ENCODE peak calls at places on chromosomes 4 and X, in four cellular contexts. R is AG04450, E is body of pancreas, G is lower lobe of right lung. U is an unnamed sample.

GRCh38 chrX:73262991-73263390 is 48.3 kb upstream of the NAP1L2 start:
- DNase-seq in R (no peak), E (no peak), G (no peak), U (peak; percentile 2)

GRCh38 chrX:37781808-37782207 is 1.9 kb downstream of the CYBB start:
- DNase-seq in R (no peak), E (no peak), G (no peak), U (no peak)

GRCh38 chr4:110854021-110854678 is 231.3 kb upstream of the PITX2 start:
- DNase-seq in R (peak; percentile 39), E (no peak), G (no peak), U (peak; percentile 78)

GRCh38 chrX:3362956-3363355 is 16.5 kb upstream of the MXRA5 start:
- DNase-seq in R (no peak), E (no peak), G (no peak), U (no peak)

GRCh38 chrX:87265518-87265917 is 252.1 kb upstream of the KLHL4 start:
- DNase-seq in R (no peak), E (no peak), G (no peak), U (no peak)

GRCh38 chr4:77695769-77696168 is 90.1 kb downstream of the CXCL13 start:
- DNase-seq in R (peak; percentile 88), E (no peak), G (no peak), U (peak; percentile 88)

GRCh38 chrX:71106427-71106826 is at the start of gene CXorf65:
- DNase-seq in R (no peak), E (no peak), G (no peak), U (no peak)

GRCh38 chr4:10196191-10196590 is 79.6 kb upstream of the WDR1 start:
- DNase-seq in R (no peak), E (no peak), G (no peak), U (no peak)

GRCh38 chr4:100913685-100914084 is 395.9 kb upstream of the EMCN start:
- DNase-seq in R (no peak), E (no peak), G (no peak), U (no peak)

GRCh38 chrX:24777660-24778059 is 83.9 kb downstream of the POLA1 start:
- DNase-seq in R (no peak), E (no peak), G (no peak), U (no peak)

GRCh38 chrX:40006025-40007017 is 91.4 kb downstream of the BCOR start:
- DNase-seq in R (no peak), E (peak; percentile 59), G (peak; percentile 54), U (peak; percentile 31)

GRCh38 chr4:3786196-3786869 is 20.1 kb downstream of the ADRA2C start:
- DNase-seq in R (no peak), E (peak; percentile 79), G (no peak), U (no peak)

GRCh38 chrX:69906447-69906846 is 143.3 kb downstream of the AWAT2 start:
- DNase-seq in R (no peak), E (no peak), G (no peak), U (no peak)

GRCh38 chr4:24537025-24537424 is 47.3 kb downstream of the DHX15 start:
- DNase-seq in R (no peak), E (no peak), G (no peak), U (no peak)

GRCh38 chrX:6909396-6909795 is 238.1 kb upstream of the STS start:
- DNase-seq in R (no peak), E (no peak), G (no peak), U (no peak)

GRCh38 chrX:6898371-6898770 is 249.1 kb upstream of the STS start:
- DNase-seq in R (no peak), E (no peak), G (no peak), U (no peak)

DNA sequence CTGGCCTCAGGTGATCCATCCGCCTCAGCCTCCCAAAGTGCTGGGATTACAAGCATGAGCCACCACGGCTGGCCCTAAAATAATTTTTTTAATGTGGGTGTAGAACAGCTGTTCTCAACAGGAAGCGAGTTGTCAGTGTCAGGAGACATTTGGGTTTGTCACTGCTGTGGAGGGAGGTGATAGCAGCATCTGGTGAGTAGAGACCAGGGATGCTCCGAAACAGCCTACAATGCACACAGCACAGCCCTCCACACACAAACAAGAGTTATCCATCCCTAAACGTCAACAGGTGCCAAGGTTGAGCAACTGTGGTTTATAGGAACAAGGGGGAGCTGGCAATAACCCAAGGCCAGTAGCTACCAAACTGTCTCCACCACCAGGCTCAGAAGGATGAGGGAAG is 243.3 kb upstream of the STS start:
- DNase-seq in R (no peak), E (no peak), G (no peak), U (no peak)
- TF ChIP-seq CTCF in R (no peak), E (no peak), G (no peak), U (no peak)

GRCh38 chr4:40201898-40202297 is 5.1 kb downstream of the RHOH start:
- DNase-seq in R (no peak), E (no peak), G (no peak), U (no peak)

GRCh38 chr4:40204507-40205258 is 7.9 kb downstream of the RHOH start:
- DNase-seq in R (no peak), E (no peak), G (no peak), U (no peak)

GRCh38 chr4:40206421-40206820 is 9.6 kb downstream of the RHOH start:
- DNase-seq in R (no peak), E (no peak), G (no peak), U (no peak)

GRCh38 chr4:40202474-40202873 is 5.6 kb downstream of the RHOH start:
- DNase-seq in R (no peak), E (no peak), G (no peak), U (no peak)

DNA sequence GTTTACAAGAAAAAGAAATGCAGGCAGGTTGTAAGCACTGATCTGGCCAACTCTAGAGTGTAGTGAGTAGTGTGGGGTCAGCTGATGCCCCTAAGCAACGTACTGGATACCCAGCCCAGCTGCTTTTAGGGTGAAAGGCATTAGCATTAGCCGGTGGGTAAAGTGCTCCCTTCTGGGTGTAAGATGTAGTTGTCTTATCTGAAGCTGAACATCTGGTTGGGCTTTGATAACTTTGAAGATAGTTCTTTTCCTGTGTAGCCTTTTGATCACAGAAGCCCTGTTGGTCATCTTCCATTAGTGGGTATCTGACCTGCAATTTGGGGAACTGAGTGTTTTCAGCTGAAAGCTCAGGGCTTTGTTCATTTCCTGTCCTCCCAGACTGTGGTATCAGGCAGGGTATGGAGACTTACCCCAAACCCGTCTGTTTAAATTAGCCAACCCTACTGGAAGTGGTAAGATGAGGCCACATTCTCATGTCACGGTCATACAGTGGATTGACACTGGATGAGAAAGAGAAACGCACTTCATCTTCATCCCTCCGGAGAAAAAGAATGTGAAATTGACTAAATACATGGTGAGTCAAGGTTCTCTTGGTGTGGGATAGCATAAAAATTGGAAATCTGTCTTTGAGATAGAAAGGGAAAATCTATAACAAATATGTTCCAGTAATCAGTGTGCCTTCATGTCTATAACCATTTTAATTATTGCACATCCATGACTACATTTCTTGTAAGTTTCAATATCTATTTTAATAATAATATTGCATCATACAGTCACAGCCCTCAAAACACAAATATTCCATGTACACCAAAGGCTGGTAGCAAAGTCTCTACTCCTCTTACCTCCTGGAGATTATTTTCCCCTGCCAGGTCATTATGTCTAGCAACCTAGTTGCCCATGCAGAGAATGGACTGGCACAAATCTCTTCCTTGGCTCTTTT is 8.7 kb downstream of the RHOH start:
- DNase-seq in R (no peak), E (no peak), G (no peak), U (no peak)
- H3K4me3 ChIP-seq in R (no peak overlapping the region), E (no peak overlapping the region), G (peak overlapping the region; percentile 17), U (no peak overlapping the region)

DNA sequence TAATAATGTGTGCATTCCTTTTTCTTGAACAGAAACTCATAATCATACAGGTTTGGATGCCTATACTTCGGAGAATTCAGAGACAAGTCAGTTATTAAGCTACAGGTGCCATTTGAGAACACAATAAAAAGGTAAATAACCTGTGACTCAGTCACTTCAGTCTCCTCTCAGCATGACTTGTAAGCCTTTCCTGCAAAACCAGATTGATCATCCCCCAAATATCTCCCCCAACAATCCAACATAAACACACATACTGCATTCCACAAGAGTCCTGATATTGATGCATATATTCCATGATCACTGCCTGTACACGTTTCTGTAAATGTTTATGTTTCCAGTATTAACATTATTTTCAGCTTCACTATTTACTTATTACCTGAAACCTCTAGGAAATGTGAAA is 110.8 kb downstream of the PWWP3B start:
- DNase-seq in R (no peak), E (no peak), G (no peak), U (no peak)
- TF ChIP-seq CTCF in R (no peak), E (no peak), G (no peak), U (no peak)

DNA sequence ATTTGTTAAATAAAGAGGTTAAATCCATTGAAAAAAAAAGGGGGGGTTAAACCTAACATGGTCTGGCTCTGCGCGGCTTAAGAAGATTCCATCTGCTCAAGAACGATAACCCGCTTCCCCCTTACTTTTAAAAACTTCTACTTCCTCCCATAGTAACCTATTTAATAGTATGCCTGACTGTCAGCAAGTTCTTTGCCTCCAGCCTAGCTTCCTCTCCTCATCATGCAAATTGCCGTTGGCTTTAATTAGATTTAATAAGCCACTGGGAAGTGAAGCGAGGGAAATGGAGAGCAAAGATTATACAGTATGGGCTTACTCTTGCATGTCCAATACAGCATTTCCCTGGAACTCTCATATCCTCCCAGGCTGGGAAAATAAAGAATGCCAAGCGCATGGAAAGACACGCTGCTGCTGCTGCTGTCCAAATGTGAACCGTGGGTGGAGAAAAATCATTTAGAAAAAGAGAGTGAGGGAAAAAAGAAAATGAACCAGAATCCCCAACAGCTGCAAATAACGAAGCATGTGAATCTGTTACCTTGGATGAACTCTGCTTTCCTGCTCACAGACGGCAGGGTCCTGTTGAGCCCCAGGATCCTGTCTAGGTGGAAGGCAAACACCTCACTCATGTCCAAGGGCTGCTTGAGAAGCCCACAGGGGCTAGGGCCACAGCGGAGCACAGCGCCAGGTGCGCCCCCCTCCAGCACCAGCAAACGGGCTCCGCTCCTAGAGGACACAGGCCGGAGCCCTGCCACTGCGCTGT is 2.7 kb downstream of the GASK1B start:
- DNase-seq in R (no peak), E (no peak), G (no peak), U (peak; percentile 44)
- H3K4me3 ChIP-seq in R (peak overlapping the region; percentile 53), E (no peak overlapping the region), G (peak overlapping the region; percentile 53), U (peak overlapping the region; percentile 64)